ENCODE peak calls at places on chromosomes 12 and 14, in six cellular contexts. N is stimulated activated CD8-positive, alpha-beta memory T cell treated with anti-CD3 and anti-CD28 coated beads, Interleukin-15, amount 100 ng/mL, for 4 hours; O is posterior cingulate gyrus; S is LoVo; Y is lower lobe of right lung; B is activated T-cell treated with anti-CD3 and anti-CD28 coated beads for 48 hours. G is an unnamed sample.

GRCh38 chr14:24978862-24979724 is 70.9 kb downstream of the STXBP6 start:
- DNase-seq in N (no peak), O (no peak), S (peak), Y (no peak), B (no peak), G (peak)

GRCh38 chr12:109731806-109732205 is 18.2 kb downstream of the FAM222A start:
- DNase-seq in N (no peak), O (peak), S (no peak), Y (peak), B (no peak), G (no peak)

GRCh38 chr14:66944872-66945271 is 244.4 kb upstream of the GARIN2 start:
- DNase-seq in N (no peak), O (no peak), S (no peak), Y (no peak), B (no peak), G (no peak)

GRCh38 chr12:106303202-106303820 is 778 bp downstream of the TCP11L2 start:
- DNase-seq in N (peak), O (peak), S (peak), Y (peak), B (peak), G (peak)

GRCh38 chr12:67766370-67766769 is 117.8 kb downstream of the DYRK2 start:
- DNase-seq in N (no peak), O (no peak), S (peak), Y (no peak), B (no peak), G (no peak)

GRCh38 chr14:69701857-69702256 is 65.1 kb upstream of the SRSF5 start:
- DNase-seq in N (no peak), O (no peak), S (no peak), Y (no peak), B (no peak), G (no peak)

GRCh38 chr12:121511931-121512330 is 68.9 kb downstream of the KDM2B start:
- DNase-seq in N (no peak), O (no peak), S (no peak), Y (no peak), B (no peak), G (no peak)

GRCh38 chr14:68506645-68507405 is 286.0 kb downstream of the ZFP36L1 start:
- DNase-seq in N (no peak), O (no peak), S (no peak), Y (no peak), B (no peak), G (no peak)

GRCh38 chr14:88831285-88831684 is 6.8 kb downstream of the TTC8 start:
- DNase-seq in N (no peak), O (no peak), S (peak), Y (no peak), B (no peak), G (no peak)

GRCh38 chr14:105867961-105868599 is 341.7 kb downstream of the TMEM121 start:
- DNase-seq in N (no peak), O (no peak), S (no peak), Y (no peak), B (no peak), G (no peak)

GRCh38 chr14:31239673-31240072 is 32.1 kb upstream of the HECTD1 start:
- DNase-seq in N (no peak), O (no peak), S (no peak), Y (peak), B (no peak), G (no peak)

GRCh38 chr12:114735680-114736374 is 51.9 kb upstream of the TBX3 start:
- DNase-seq in N (no peak), O (no peak), S (no peak), Y (no peak), B (no peak), G (no peak)

GRCh38 chr12:83823386-83824045 is 1089.1 kb downstream of the SLC6A15 start:
- DNase-seq in N (no peak), O (peak), S (peak), Y (no peak), B (peak), G (peak)

GRCh38 chr12:1130164-1130563 is 139.1 kb downstream of the ERC1 start:
- DNase-seq in N (no peak), O (no peak), S (peak), Y (no peak), B (no peak), G (no peak)

GRCh38 chr12:127400231-127400630 is 866.7 kb upstream of the TMEM132C start:
- DNase-seq in N (no peak), O (no peak), S (no peak), Y (no peak), B (no peak), G (no peak)

GRCh38 chr12:102504871-102505270 is 24.5 kb upstream of the IGF1 start:
- DNase-seq in N (no peak), O (no peak), S (no peak), Y (no peak), B (no peak), G (no peak)

GRCh38 chr14:79328863-79329262 is 882.4 kb downstream of the DIO2 start:
- DNase-seq in N (no peak), O (no peak), S (no peak), Y (no peak), B (no peak), G (no peak)

GRCh38 chr14:68377459-68377858 is 415.4 kb downstream of the ZFP36L1 start:
- DNase-seq in N (no peak), O (peak), S (peak), Y (peak), B (no peak), G (no peak)

GRCh38 chr12:1873531-1874149 is 44.8 kb downstream of the CACNA2D4 start:
- DNase-seq in N (no peak), O (no peak), S (no peak), Y (no peak), B (no peak), G (no peak)

GRCh38 chr12:57110189-57111045 is 745 bp downstream of the STAT6 start:
- DNase-seq in N (peak), O (no peak), S (peak), Y (peak), B (peak), G (no peak)